ENCODE peak calls at places on chromosomes 5 and 9, in four cellular contexts. V is fibroblast of pulmonary artery, I is GM12865, U is fibroblast of mammary gland. D is an unnamed sample.
A peak's percentile ranks its signal among the peaks of the same experiment; 100 is the strongest.

GRCh38 chr5:158414780-158415179 is 555.8 kb upstream of the CLINT1 start:
- DNase-seq in V (peak; percentile 74), I (no peak), U (peak; percentile 89), D (no peak)

GRCh38 chr9:119003882-119004617 is 365.2 kb downstream of the BRINP1 start:
- DNase-seq in V (no peak), I (no peak), U (peak; percentile 66), D (no peak)

GRCh38 chr9:21854594-21854993 is 52.2 kb downstream of the MTAP start:
- DNase-seq in V (peak; percentile 76), I (no peak), U (peak; percentile 71), D (no peak)

GRCh38 chr9:124500028-124500795 is 7.0 kb downstream of the NR5A1 start:
- DNase-seq in V (no peak), I (no peak), U (no peak), D (no peak)

GRCh38 chr5:29899583-29899982 is 1293.9 kb upstream of the CDH6 start:
- DNase-seq in V (no peak), I (no peak), U (no peak), D (no peak)

GRCh38 chr9:91810286-91810905 is 139.6 kb downstream of the ROR2 start:
- DNase-seq in V (no peak), I (no peak), U (no peak), D (no peak)

GRCh38 chr9:25990376-25990775 is 312.1 kb upstream of the TUSC1 start:
- DNase-seq in V (no peak), I (no peak), U (no peak), D (no peak)

GRCh38 chr5:80757290-80757689 is 102.5 kb upstream of the DHFR start:
- DNase-seq in V (no peak), I (no peak), U (no peak), D (no peak)

GRCh38 chr5:56409331-56410190 is 176.4 kb upstream of the ANKRD55 start:
- DNase-seq in V (peak; percentile 88), I (no peak), U (peak; percentile 82), D (no peak)

GRCh38 chr5:174596429-174596828 is 128.0 kb upstream of the MSX2 start:
- DNase-seq in V (peak; percentile 2), I (no peak), U (no peak), D (no peak)

GRCh38 chr5:110105692-110106091 is 416.0 kb downstream of the MAN2A1 start:
- DNase-seq in V (peak; percentile 31), I (no peak), U (peak; percentile 65), D (no peak)

GRCh38 chr5:92715946-92716345 is 865.1 kb downstream of the NR2F1-AS1 start:
- DNase-seq in V (no peak), I (no peak), U (no peak), D (no peak)

GRCh38 chr5:92019376-92019990 is 636.4 kb upstream of the ARRDC3 start:
- DNase-seq in V (no peak), I (no peak), U (peak; percentile 34), D (no peak)

GRCh38 chr5:124952566-124952965 is 206.1 kb upstream of the ZNF608 start:
- DNase-seq in V (no peak), I (peak; percentile 81), U (no peak), D (no peak)

GRCh38 chr9:28662675-28663074 is 1089.4 kb upstream of the C9orf72 start:
- DNase-seq in V (no peak), I (no peak), U (no peak), D (no peak)

GRCh38 chr5:156109317-156110023 is 217.5 kb upstream of the SGCD start:
- DNase-seq in V (no peak), I (no peak), U (peak; percentile 23), D (no peak)

DNA sequence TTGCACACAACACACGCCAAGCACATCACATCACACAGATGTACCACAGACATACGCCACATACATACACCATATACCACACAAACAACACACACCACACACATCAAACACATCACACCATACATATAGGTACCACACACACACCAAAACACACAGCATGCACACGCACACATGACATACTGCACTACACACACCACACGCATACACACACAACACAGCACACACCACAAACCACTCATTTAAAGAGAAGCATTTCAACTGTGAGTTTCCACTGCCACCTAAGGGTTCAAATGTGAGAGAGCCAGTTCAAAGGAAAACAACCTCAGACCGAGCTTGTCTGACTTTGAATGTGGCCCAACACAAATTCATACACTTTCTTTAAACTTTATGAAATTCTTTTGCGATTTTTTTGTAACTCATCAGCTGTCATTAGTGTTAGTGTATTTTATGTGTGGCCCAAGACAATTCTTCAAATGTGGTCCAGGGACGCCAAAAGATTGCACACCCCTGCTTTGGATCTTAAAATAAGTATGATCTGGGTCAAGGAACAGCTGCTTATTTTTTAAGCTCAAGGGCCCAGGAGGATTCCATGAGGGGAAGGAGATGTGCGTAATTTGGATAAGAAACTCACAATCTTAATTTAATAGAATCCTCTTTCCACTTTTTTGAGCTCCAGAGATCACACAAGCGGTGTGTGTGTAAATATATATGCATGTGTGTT is 494.6 kb downstream of the GADD45G start:
- DNase-seq in V (peak; percentile 33), I (peak; percentile 8), U (peak; percentile 34), D (no peak)
- TF ChIP-seq CTCF in V (peak; percentile 28), I (peak; percentile 33), U (peak; percentile 42), D (peak; percentile 6)

GRCh38 chr9:97324954-97325353 is 17.5 kb downstream of the CCDC180 start:
- DNase-seq in V (no peak), I (no peak), U (no peak), D (no peak)
- TF ChIP-seq CTCF in V (no peak), I (no peak), U (no peak), D (no peak)

GRCh38 chr5:72366324-72366976 is 46.3 kb downstream of the PTCD2 start:
- DNase-seq in V (peak; percentile 92), I (peak; percentile 85), U (peak; percentile 79), D (peak; percentile 43)
- TF ChIP-seq CTCF in V (peak; percentile 80), I (peak; percentile 73), U (peak; percentile 82), D (peak; percentile 54)

GRCh38 chr9:69895185-69895584 is 74.6 kb downstream of the CFAP95 start:
- DNase-seq in V (no peak), I (no peak), U (no peak), D (no peak)

GRCh38 chr9:69888876-69889585 is 68.4 kb downstream of the CFAP95 start:
- DNase-seq in V (no peak), I (peak; percentile 9), U (no peak), D (no peak)

GRCh38 chr9:69894720-69895119 is 74.1 kb downstream of the CFAP95 start:
- DNase-seq in V (no peak), I (no peak), U (no peak), D (no peak)

GRCh38 chr9:69893057-69893456 is 72.4 kb downstream of the CFAP95 start:
- DNase-seq in V (no peak), I (no peak), U (no peak), D (no peak)

GRCh38 chr9:69891696-69892095 is 71.1 kb downstream of the CFAP95 start:
- DNase-seq in V (no peak), I (no peak), U (no peak), D (no peak)
- TF ChIP-seq CTCF in V (no peak), I (no peak), U (no peak), D (no peak)

GRCh38 chr9:581673-582497 is 259.6 kb upstream of the DMRT1 start:
- DNase-seq in V (no peak), I (peak; percentile 30), U (no peak), D (peak; percentile 46)
- TF ChIP-seq CTCF in V (no peak), I (peak; percentile 51), U (no peak), D (no peak)

GRCh38 chr5:1133510-1134255 is 21.8 kb upstream of the SLC12A7 start:
- DNase-seq in V (no peak), I (peak; percentile 62), U (no peak), D (peak; percentile 75)

GRCh38 chr5:1132570-1132969 is 20.7 kb upstream of the SLC12A7 start:
- DNase-seq in V (no peak), I (no peak), U (no peak), D (no peak)

GRCh38 chr5:1135696-1136525 is 24.0 kb upstream of the SLC12A7 start:
- DNase-seq in V (no peak), I (no peak), U (no peak), D (no peak)

GRCh38 chr5:1133108-1133507 is 21.2 kb upstream of the SLC12A7 start:
- DNase-seq in V (no peak), I (no peak), U (no peak), D (no peak)

DNA sequence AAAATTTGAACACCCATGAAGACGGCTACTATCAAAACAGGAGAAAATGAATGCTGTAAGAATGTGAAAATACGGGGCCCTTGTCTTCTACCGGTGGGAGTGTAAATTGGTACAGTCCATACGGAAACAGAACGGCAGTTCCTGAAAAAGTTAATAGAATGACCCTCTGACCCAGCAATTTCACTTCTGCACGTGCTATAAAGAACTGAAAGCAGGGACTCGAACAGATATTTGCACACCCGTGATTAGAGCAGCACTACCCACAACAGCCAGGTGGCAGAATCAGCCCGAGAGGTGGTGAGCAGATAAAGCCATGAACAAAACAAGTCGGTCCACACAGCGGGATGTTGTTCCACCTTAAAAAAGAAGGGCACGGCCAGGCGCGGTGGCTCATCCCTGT is 22.6 kb upstream of the SLC12A7 start:
- DNase-seq in V (no peak), I (peak; percentile 77), U (no peak), D (peak; percentile 76)
- TF ChIP-seq CTCF in V (no peak), I (peak; percentile 35), U (no peak), D (peak; percentile 34)

GRCh38 chr5:36073595-36074216 is 7.0 kb upstream of the UGT3A2 start:
- DNase-seq in V (peak; percentile 16), I (peak; percentile 67), U (no peak), D (peak; percentile 23)
- TF ChIP-seq CTCF in V (peak; percentile 39), I (peak; percentile 49), U (peak; percentile 3), D (no peak)

GRCh38 chr5:149900390-149900789 is 44.2 kb downstream of the PDE6A start:
- DNase-seq in V (no peak), I (no peak), U (no peak), D (no peak)

GRCh38 chr5:149904293-149904886 is 40.2 kb downstream of the PDE6A start:
- DNase-seq in V (no peak), I (no peak), U (peak; percentile 13), D (no peak)

GRCh38 chr5:149903441-149903840 is 41.2 kb downstream of the PDE6A start:
- DNase-seq in V (no peak), I (no peak), U (no peak), D (no peak)

GRCh38 chr5:149901511-149901910 is 43.1 kb downstream of the PDE6A start:
- DNase-seq in V (no peak), I (no peak), U (no peak), D (no peak)

GRCh38 chr5:149902177-149902576 is 42.4 kb downstream of the PDE6A start:
- DNase-seq in V (no peak), I (no peak), U (no peak), D (no peak)
- TF ChIP-seq CTCF in V (peak; percentile 9), I (no peak), U (peak; percentile 6), D (no peak)

DNA sequence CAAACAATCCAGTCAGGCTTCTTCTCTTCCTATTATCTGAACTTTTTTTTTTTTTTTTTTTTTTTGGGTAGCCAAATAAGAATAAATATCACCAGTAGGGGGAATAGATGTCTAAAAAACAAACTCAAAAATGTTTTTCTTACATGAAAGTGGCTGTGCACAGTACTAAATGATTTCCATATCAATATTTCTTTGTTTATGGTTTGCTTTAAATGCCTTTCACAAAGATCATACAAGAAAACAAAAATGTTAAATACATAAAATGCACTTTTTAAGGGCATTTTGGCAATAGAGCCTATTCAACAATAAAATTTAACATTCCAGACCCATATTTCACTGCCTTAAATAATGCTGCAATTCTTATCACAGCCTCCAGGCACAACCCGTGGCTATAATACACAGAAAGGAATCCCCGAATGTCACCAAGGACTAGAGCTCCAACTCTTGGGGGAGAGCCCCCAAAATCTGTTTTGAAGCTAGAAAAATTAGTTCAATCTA is 91.1 kb upstream of the TBCA start:
- DNase-seq in V (peak; percentile 47), I (no peak), U (peak; percentile 36), D (no peak)
- TF ChIP-seq CTCF in V (peak; percentile 44), I (peak; percentile 17), U (peak; percentile 39), D (no peak)

GRCh38 chr5:159951387-159951786 is 35.1 kb downstream of the ADRA1B start:
- DNase-seq in V (no peak), I (peak; percentile 19), U (no peak), D (no peak)
- TF ChIP-seq CTCF in V (peak; percentile 40), I (peak; percentile 49), U (peak; percentile 21), D (no peak)